ENCODE peak calls at places on chromosomes 6 and 20, in ten cellular contexts. K, C, N, S, P, E, U, F, A and G are unnamed samples.

GRCh38 chr20:9503530-9504251 is 10.7 kb upstream of the LAMP5 start:
- DNase-seq in K (no peak), F (no peak), A (no peak), C (no peak), N (peak; percentile 51), U (no peak), S (no peak), P (no peak), E (no peak), G (no peak)

GRCh38 chr6:169194737-169195136 is 58.9 kb downstream of the THBS2 start:
- DNase-seq in U (no peak), K (no peak), P (no peak), N (no peak), A (no peak), E (no peak), S (no peak), C (no peak), F (no peak), G (no peak)

GRCh38 chr6:139153876-139154275 is 19.0 kb downstream of the HECA start:
- DNase-seq in F (no peak), P (no peak), S (no peak), K (no peak), N (no peak), U (no peak), A (no peak), C (no peak), E (no peak), G (no peak)

GRCh38 chr20:61494763-61495595 is 242.9 kb downstream of the CDH4 start:
- DNase-seq in K (no peak), A (no peak), C (no peak), P (no peak), E (no peak), U (no peak), F (no peak), S (no peak), N (no peak), G (no peak)

GRCh38 chr6:131125431-131125830 is 9.8 kb upstream of the AKAP7 start:
- DNase-seq in E (no peak), A (no peak), S (no peak), K (no peak), U (no peak), P (no peak), F (no peak), N (no peak), C (no peak), G (no peak)

GRCh38 chr6:1870267-1870666 is 260.6 kb downstream of the FOXC1 start:
- DNase-seq in N (no peak), A (no peak), F (no peak), E (no peak), S (no peak), C (no peak), P (no peak), K (no peak), U (no peak), G (no peak)

GRCh38 chr6:109978174-109979032 is at the start of gene GPR6:
- DNase-seq in K (peak; percentile 39), A (peak; percentile 25), P (no peak), F (peak; percentile 17), N (peak; percentile 68), E (peak; percentile 37), S (peak; percentile 50), C (no peak), U (peak; percentile 69), G (peak; percentile 83)

GRCh38 chr6:134267917-134268361 is 50.0 kb downstream of the SGK1 start:
- DNase-seq in F (peak; percentile 76), C (no peak), A (peak; percentile 39), S (no peak), K (no peak), E (peak; percentile 28), U (no peak), P (no peak), N (peak; percentile 70), G (no peak)

GRCh38 chr20:1813101-1813529 is 82.1 kb upstream of the SIRPA start:
- DNase-seq in S (peak; percentile 92), A (peak; percentile 35), P (peak; percentile 65), K (peak; percentile 71), N (no peak), E (peak; percentile 37), U (peak; percentile 89), F (peak; percentile 43), C (no peak), G (no peak)

GRCh38 chr6:98463038-98463437 is 371.3 kb upstream of the POU3F2 start:
- DNase-seq in N (no peak), F (peak; percentile 9), S (no peak), K (no peak), P (no peak), E (no peak), C (no peak), U (no peak), A (no peak), G (no peak)

DNA sequence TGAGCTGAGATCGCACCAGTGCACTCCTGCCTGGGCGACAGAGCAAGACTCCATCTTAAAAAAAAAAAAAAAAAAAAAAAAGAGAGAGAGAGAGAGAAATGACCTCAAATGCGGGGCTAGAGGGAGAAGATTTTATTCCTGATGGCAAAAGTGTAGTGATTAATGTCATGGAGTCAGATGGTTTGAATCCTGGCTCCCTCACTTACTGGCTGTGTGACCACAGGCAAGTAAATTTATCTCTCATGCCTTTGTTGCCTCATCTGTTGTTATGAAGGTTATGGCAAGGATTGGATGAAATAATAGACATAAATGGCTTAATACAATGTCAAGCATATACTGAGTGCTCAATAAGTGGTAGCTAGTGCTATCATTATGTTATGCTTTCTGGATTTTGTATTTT is 29.3 kb downstream of the RIN2 start:
- DNase-seq in K (no peak), F (no peak), P (no peak), C (no peak), E (no peak), N (no peak), A (no peak), S (no peak), U (no peak), G (no peak)
- H3K27ac ChIP-seq in K (no peak overlapping the region), F (no peak overlapping the region), P (no peak overlapping the region), C (no peak overlapping the region), E (no peak overlapping the region), N (peak overlapping the region; percentile 35), A (no peak overlapping the region), S (no peak overlapping the region), U (no peak overlapping the region), G (no peak overlapping the region)

DNA sequence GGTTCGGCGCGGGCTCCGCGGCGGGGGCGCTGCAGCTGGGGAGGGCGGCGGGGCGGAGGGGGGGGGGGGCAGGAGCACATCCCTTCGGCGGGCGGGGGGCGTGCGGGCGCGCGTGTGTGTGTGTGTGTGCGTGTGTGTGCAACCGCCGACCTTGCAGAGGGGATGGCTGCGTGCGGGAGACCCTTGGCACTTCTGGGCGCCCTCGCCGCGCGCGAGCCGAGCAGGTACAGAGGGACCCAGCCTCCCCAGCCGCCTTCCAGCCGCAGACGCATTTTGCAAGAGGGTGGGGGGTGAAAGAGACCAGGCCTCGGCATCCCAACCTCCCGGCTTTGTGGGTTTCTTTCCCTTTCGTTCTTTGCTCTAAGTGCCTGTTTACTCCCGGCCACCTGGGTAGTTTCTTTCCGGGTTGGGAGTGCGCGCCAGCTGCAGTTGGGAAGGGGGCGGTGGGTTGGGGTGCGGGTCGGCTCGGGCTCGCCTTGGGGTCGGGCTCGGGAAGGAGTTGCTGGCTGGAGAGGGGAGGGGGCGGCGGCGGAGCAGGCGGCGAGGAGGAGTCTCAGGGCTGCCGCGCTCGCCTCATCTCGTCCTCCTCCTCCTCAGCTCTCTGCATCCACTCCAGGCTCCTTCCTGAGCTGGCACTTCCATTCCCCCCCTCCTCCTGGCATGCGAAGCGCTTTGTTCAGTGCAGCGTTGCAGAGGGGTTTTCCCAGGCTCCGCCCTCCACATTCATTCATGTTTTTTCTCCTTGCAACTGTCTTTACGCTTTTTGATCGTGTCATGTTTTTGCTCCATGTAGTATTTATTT is 655 bp downstream of the HIVEP1 start:
- DNase-seq in S (peak; percentile 94), E (peak; percentile 63), F (peak; percentile 77), A (peak; percentile 70), N (peak; percentile 90), P (peak; percentile 80), U (peak; percentile 87), K (peak; percentile 85), C (no peak), G (peak; percentile 93)
- TF ChIP-seq POLR2A in S (peak; percentile 67), E (no peak), F (peak; percentile 63), A (peak; percentile 75), N (peak; percentile 74), P (peak; percentile 41), U (peak; percentile 23), K (no peak), C (no peak), G (no peak)

DNA sequence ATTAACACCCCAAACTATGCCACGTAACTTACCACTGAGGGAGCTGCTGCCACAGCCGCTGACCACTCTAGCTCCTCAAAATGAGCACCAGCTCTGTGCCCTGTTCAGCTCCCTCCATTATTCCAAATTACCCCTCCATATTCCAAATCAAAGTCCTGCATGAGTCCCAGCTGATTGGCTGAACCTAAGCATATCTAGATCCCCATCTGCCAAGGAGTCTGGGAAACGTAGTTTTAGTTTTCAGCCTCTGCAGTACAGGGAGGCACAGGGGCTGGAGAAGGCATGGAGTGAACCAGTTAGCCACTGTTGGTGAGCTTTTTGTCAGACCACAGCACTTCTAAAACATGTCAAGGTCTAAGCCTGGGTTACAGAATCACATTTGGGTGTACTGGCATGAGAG is 15.9 kb downstream of the UNC5CL start:
- DNase-seq in S (no peak), U (no peak), C (no peak), E (no peak), N (no peak), F (no peak), A (no peak), P (no peak), K (no peak), G (no peak)
- H3K27ac ChIP-seq in S (no peak overlapping the region), U (no peak overlapping the region), C (no peak overlapping the region), E (no peak overlapping the region), N (no peak overlapping the region), F (no peak overlapping the region), A (no peak overlapping the region), P (no peak overlapping the region), K (no peak overlapping the region), G (no peak overlapping the region)

GRCh38 chr20:62938105-62938888 is at the start of gene GID8:
- DNase-seq in K (peak; percentile 45), S (peak; percentile 69), P (peak; percentile 74), N (peak; percentile 58), E (no peak), U (no peak), A (peak; percentile 64), C (no peak), F (peak; percentile 22), G (peak; percentile 93)

GRCh38 chr20:62935968-62936585 is 1.9 kb upstream of the GID8 start:
- DNase-seq in E (no peak), P (peak; percentile 44), A (no peak), S (no peak), C (no peak), F (no peak), N (no peak), U (no peak), K (peak; percentile 13), G (peak; percentile 69)

GRCh38 chr20:62935204-62935967 is 2.6 kb upstream of the GID8 start:
- DNase-seq in F (no peak), N (no peak), U (no peak), A (no peak), P (no peak), C (no peak), S (no peak), K (peak; percentile 0), E (no peak), G (no peak)

GRCh38 chr20:62937353-62938104 is 418 bp upstream of the GID8 start:
- DNase-seq in U (peak; percentile 97), N (peak; percentile 97), K (peak; percentile 93), A (peak; percentile 98), S (peak; percentile 95), F (peak; percentile 96), E (peak; percentile 98), C (peak; percentile 90), P (peak; percentile 98), G (peak; percentile 97)

DNA sequence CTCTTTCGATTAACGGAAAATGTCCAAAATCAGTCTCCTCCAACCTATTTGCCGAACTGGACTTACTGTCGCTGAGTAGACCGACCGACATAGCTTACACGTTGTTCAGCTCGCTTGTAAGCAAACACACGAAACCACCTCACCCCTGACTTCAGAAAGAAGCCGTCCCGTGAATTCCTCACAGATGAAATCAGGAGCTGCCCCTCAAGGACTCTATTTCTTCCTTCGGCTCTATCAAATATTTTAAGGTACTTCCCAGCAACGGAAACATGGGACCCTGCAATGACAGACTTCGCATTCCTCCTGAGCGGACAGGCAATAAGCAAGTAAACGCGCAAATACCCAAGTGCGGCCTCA is 973 bp upstream of the GID8 start:
- DNase-seq in P (no peak), E (no peak), K (peak; percentile 20), A (no peak), U (no peak), S (peak; percentile 65), F (no peak), C (no peak), N (no peak), G (no peak)
- TF ChIP-seq POLR2A in P (no peak), E (no peak), K (no peak), A (no peak), U (no peak), S (no peak), F (no peak), C (no peak), N (no peak), G (no peak)